ENCODE peak calls at places on chromosome 5, in four cellular contexts. X is testis, E is H9, L is cardiac muscle cell. H is an unnamed sample.

GRCh38 chr5:88279584-88279983 is 10.9 kb upstream of the TMEM161B start:
- DNase-seq in X (no peak), E (no peak), L (no peak), H (no peak)

GRCh38 chr5:157463621-157464407 is 3.8 kb downstream of the NIPAL4 start:
- DNase-seq in X (no peak), E (no peak), L (no peak), H (no peak)

GRCh38 chr5:75152861-75153260 is 83.8 kb downstream of the ANKRD31 start:
- DNase-seq in X (no peak), E (no peak), L (peak; percentile 0), H (no peak)

GRCh38 chr5:173331956-173332479 is 3.8 kb upstream of the STC2 start:
- DNase-seq in X (peak; percentile 94), E (peak; percentile 79), L (peak; percentile 92), H (peak; percentile 75)

GRCh38 chr5:140672455-140673186 is 755 bp downstream of the DND1 start:
- DNase-seq in X (peak; percentile 41), E (peak; percentile 69), L (peak; percentile 51), H (no peak)

GRCh38 chr5:142397178-142397577 is 72.4 kb upstream of the SPRY4 start:
- DNase-seq in X (no peak), E (no peak), L (no peak), H (no peak)

GRCh38 chr5:139481580-139482049 is 943 bp downstream of the STING1 start:
- DNase-seq in X (no peak), E (no peak), L (peak; percentile 52), H (peak; percentile 67)

GRCh38 chr5:139787568-139788293 is 7.9 kb upstream of the PSD2 start:
- DNase-seq in X (peak; percentile 93), E (peak; percentile 90), L (peak; percentile 80), H (peak; percentile 95)

GRCh38 chr5:14399054-14399657 is 182.4 kb upstream of the OTULINL start:
- DNase-seq in X (peak; percentile 54), E (no peak), L (peak; percentile 77), H (no peak)

GRCh38 chr5:21173526-21173925 is 1185.5 kb upstream of the CDH18 start:
- DNase-seq in X (no peak), E (no peak), L (no peak), H (no peak)

GRCh38 chr5:14588758-14589543 is 7.4 kb downstream of the OTULINL start:
- DNase-seq in X (no peak), E (no peak), L (no peak), H (no peak)

GRCh38 chr5:142832263-142832662 is 62.1 kb downstream of the ARHGAP26 start:
- DNase-seq in X (no peak), E (no peak), L (no peak), H (no peak)

GRCh38 chr5:142827934-142828576 is 57.9 kb downstream of the ARHGAP26 start:
- DNase-seq in X (no peak), E (no peak), L (no peak), H (no peak)

GRCh38 chr5:103060414-103060954 is 59.5 kb downstream of the GIN1 start:
- DNase-seq in X (no peak), E (no peak), L (no peak), H (no peak)

GRCh38 chr5:172303090-172303995 is 19.8 kb upstream of the UBTD2 start:
- DNase-seq in X (no peak), E (no peak), L (no peak), H (no peak)

GRCh38 chr5:2001300-2001699 is 118.6 kb upstream of the IRX4 start:
- DNase-seq in X (no peak), E (no peak), L (no peak), H (no peak)

GRCh38 chr5:126837907-126838539 is 61.1 kb downstream of the LMNB1 start:
- DNase-seq in X (no peak), E (no peak), L (peak; percentile 63), H (no peak)

GRCh38 chr5:138459311-138459710 is 6.0 kb upstream of the EGR1 start:
- DNase-seq in X (no peak), E (no peak), L (no peak), H (peak; percentile 71)

GRCh38 chr5:15993334-15993733 is 186.3 kb downstream of the MARCHF11 start:
- DNase-seq in X (no peak), E (no peak), L (peak; percentile 41), H (no peak)

GRCh38 chr5:139828207-139828895 is 32.7 kb downstream of the PSD2 start:
- DNase-seq in X (no peak), E (no peak), L (no peak), H (no peak)

GRCh38 chr5:77168884-77169254 is 41.6 kb upstream of the PDE8B start:
- DNase-seq in X (no peak), E (no peak), L (no peak), H (no peak)

GRCh38 chr5:79561525-79561893 is 47.6 kb upstream of the HOMER1 start:
- DNase-seq in X (no peak), E (no peak), L (no peak), H (no peak)

GRCh38 chr5:98309785-98310566 is 463.5 kb upstream of the RGMB start:
- DNase-seq in X (no peak), E (peak; percentile 74), L (peak; percentile 90), H (no peak)

GRCh38 chr5:6633469-6634326 is 458 bp downstream of the SRD5A1 start:
- DNase-seq in X (peak; percentile 51), E (peak; percentile 56), L (peak; percentile 16), H (no peak)

GRCh38 chr5:6634327-6634713 is 1.1 kb downstream of the SRD5A1 start:
- DNase-seq in X (no peak), E (no peak), L (no peak), H (no peak)

GRCh38 chr5:6631441-6631840 is 1.4 kb downstream of the NSUN2 start:
- DNase-seq in X (no peak), E (no peak), L (peak; percentile 44), H (no peak)

GRCh38 chr5:6632931-6633468 is at the start of the genes NSUN2 and SRD5A1:
- DNase-seq in X (peak; percentile 94), E (peak; percentile 88), L (peak; percentile 95), H (peak; percentile 98)

DNA sequence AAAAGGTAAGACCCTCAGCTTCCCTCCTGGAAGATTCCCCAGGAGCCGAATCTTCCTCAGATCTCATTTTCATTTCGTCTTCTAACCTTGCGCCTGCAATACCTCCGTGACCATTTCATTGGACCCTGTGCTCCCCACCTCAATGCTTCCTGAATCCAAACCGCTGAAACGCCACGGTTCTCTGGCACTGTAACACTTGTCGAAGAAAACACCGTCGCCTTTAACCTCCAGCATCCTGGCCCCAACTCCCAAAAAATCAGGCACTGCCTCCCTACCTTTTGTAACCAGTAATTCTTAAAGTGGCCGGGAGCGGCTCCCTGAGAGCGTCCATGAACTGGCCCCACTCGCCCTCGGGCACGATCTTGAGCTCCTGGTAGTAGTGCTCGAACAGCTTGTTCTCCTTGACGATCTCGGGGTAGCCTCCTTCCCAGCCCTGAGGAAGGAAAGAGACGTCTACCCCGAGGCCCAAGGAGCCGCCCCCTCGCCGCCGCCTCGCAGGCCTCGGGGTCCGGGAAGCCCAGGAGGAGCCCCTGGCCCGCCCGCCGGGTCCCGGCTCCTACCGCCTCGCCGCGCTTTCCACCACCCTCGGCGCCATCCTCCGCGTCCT is 417 bp downstream of the NSUN2 start:
- DNase-seq in X (peak; percentile 36), E (no peak), L (peak; percentile 36), H (no peak)
- TF ChIP-seq CTCF in X (no peak), E (peak; percentile 16), L (no peak), H (no peak)

GRCh38 chr5:124774002-124774318 is 27.5 kb upstream of the ZNF608 start:
- DNase-seq in X (no peak), E (no peak), L (no peak), H (no peak)
- H3K27ac ChIP-seq in X (no peak overlapping the region), E (no peak overlapping the region), L (no peak overlapping the region), H (no peak overlapping the region)

GRCh38 chr5:179264053-179264540 is 81.2 kb downstream of the ADAMTS2 start:
- DNase-seq in X (peak; percentile 10), E (peak; percentile 20), L (no peak), H (peak; percentile 24)
- H3K4me1 ChIP-seq in X (peaks cover 48% of the 10 kb centered on the region), E (no peaks in the 10 kb centered on the region), L (no peaks in the 10 kb centered on the region), H (peaks cover 4% of the 10 kb centered on the region)

GRCh38 chr5:119411935-119412623 is 40.2 kb upstream of the HSD17B4 start:
- DNase-seq in X (peak; percentile 77), E (peak; percentile 71), L (peak; percentile 85), H (peak; percentile 59)
- TF ChIP-seq CTCF in X (peak; percentile 92), E (peak; percentile 98), L (peak; percentile 87), H (peak; percentile 87)